ENCODE peak calls at places on chromosomes 3 and 15, in six cellular contexts. G is tibial nerve, M is stomach, W is upper lobe of left lung, I is thyroid gland, O is HepG2. D is an unnamed sample.

GRCh38 chr3:130582457-130583155 is 65.6 kb downstream of the COL6A6 start:
- DNase-seq in G (no peak), M (no peak), W (no peak), I (no peak), O (no peak), D (no peak)

GRCh38 chr3:12370758-12371157 is 81.9 kb downstream of the PPARG start:
- DNase-seq in G (no peak), M (no peak), W (no peak), I (no peak), O (peak; percentile 37), D (no peak)

GRCh38 chr3:176428552-176428951 is 768.7 kb downstream of the TBL1XR1 start:
- DNase-seq in G (no peak), M (no peak), W (no peak), I (no peak), O (no peak), D (no peak)

GRCh38 chr3:152322756-152323155 is 54.0 kb downstream of the MBNL1 start:
- DNase-seq in G (no peak), M (no peak), W (no peak), I (no peak), O (no peak), D (no peak)

GRCh38 chr15:33021806-33022389 is 172.6 kb downstream of the FMN1 start:
- DNase-seq in G (peak; percentile 33), M (no peak), W (no peak), I (no peak), O (peak; percentile 22), D (no peak)

GRCh38 chr3:45311953-45312795 is 76.2 kb upstream of the LARS2 start:
- DNase-seq in G (no peak), M (no peak), W (no peak), I (no peak), O (no peak), D (no peak)

GRCh38 chr3:58351920-58352319 is 19.2 kb downstream of the PXK start:
- DNase-seq in G (no peak), M (no peak), W (no peak), I (peak; percentile 55), O (no peak), D (no peak)

GRCh38 chr15:44094776-44095175 is 100.3 kb downstream of the FRMD5 start:
- DNase-seq in G (no peak), M (no peak), W (no peak), I (no peak), O (no peak), D (no peak)

GRCh38 chr15:92903588-92903955 is 3.4 kb downstream of the CHD2 start:
- DNase-seq in G (no peak), M (no peak), W (no peak), I (no peak), O (no peak), D (no peak)

GRCh38 chr3:182533394-182533793 is 259.9 kb upstream of the ATP11B start:
- DNase-seq in G (no peak), M (peak; percentile 32), W (no peak), I (peak; percentile 2), O (peak; percentile 12), D (no peak)

GRCh38 chr15:37056894-37057205 is 43.5 kb downstream of the MEIS2 start:
- DNase-seq in G (no peak), M (no peak), W (no peak), I (no peak), O (no peak), D (no peak)

GRCh38 chr3:145936986-145937385 is 224.0 kb downstream of the PLOD2 start:
- DNase-seq in G (no peak), M (no peak), W (no peak), I (no peak), O (no peak), D (no peak)

GRCh38 chr15:94792166-94792565 is 560.8 kb downstream of the MCTP2 start:
- DNase-seq in G (no peak), M (no peak), W (no peak), I (no peak), O (no peak), D (no peak)

GRCh38 chr3:188468672-188469071 is 314.7 kb downstream of the LPP start:
- DNase-seq in G (peak; percentile 91), M (no peak), W (peak; percentile 24), I (peak; percentile 80), O (no peak), D (peak; percentile 84)

GRCh38 chr3:9897408-9898372 is 5.0 kb upstream of the IL17RE start:
- DNase-seq in G (no peak), M (peak; percentile 81), W (peak; percentile 77), I (no peak), O (peak; percentile 98), D (no peak)

GRCh38 chr15:33994005-33994615 is 25.8 kb downstream of the CHRM5 start:
- DNase-seq in G (no peak), M (no peak), W (no peak), I (no peak), O (peak; percentile 45), D (no peak)

GRCh38 chr15:80549712-80550111 is 145.4 kb upstream of the ABHD17C start:
- DNase-seq in G (no peak), M (no peak), W (no peak), I (no peak), O (no peak), D (no peak)

GRCh38 chr3:187781001-187781400 is 35.7 kb upstream of the BCL6 start:
- DNase-seq in G (no peak), M (no peak), W (no peak), I (no peak), O (no peak), D (no peak)

GRCh38 chr3:182650568-182651128 is 142.7 kb upstream of the ATP11B start:
- DNase-seq in G (no peak), M (no peak), W (no peak), I (no peak), O (no peak), D (no peak)

GRCh38 chr3:16136042-16136441 is 38.4 kb upstream of the GALNT15 start:
- DNase-seq in G (no peak), M (no peak), W (no peak), I (no peak), O (no peak), D (no peak)

GRCh38 chr15:64767203-64767602 is 8.2 kb downstream of the RBPMS2 start:
- DNase-seq in G (no peak), M (no peak), W (no peak), I (no peak), O (no peak), D (no peak)
- TF ChIP-seq CTCF in G (no peak), M (no peak), W (no peak), I (no peak), O (peak; percentile 50), D (no peak)

GRCh38 chr15:81929557-81929956 is 116.3 kb downstream of the MEX3B start:
- DNase-seq in G (no peak), M (no peak), W (no peak), I (no peak), O (no peak), D (no peak)

GRCh38 chr15:81930582-81931369 is 115.0 kb downstream of the MEX3B start:
- DNase-seq in G (no peak), M (no peak), W (no peak), I (no peak), O (no peak), D (no peak)
- H3K27ac ChIP-seq in G (no peak overlapping the region), M (no peak overlapping the region), W (no peak overlapping the region), I (no peak overlapping the region), O (no peak overlapping the region), D (no peak overlapping the region)

GRCh38 chr15:63836579-63836978 is 2.8 kb upstream of the HERC1 start:
- DNase-seq in G (no peak), M (no peak), W (no peak), I (peak; percentile 29), O (no peak), D (no peak)

GRCh38 chr15:63832620-63833245 is 1.0 kb downstream of the HERC1 start:
- DNase-seq in G (no peak), M (no peak), W (no peak), I (no peak), O (no peak), D (peak; percentile 26)

GRCh38 chr15:63833246-63833696 is 477 bp downstream of the HERC1 start:
- DNase-seq in G (no peak), M (peak; percentile 40), W (peak; percentile 32), I (peak; percentile 42), O (no peak), D (peak; percentile 28)

GRCh38 chr15:63835211-63835568 is 1.4 kb upstream of the HERC1 start:
- DNase-seq in G (no peak), M (no peak), W (no peak), I (no peak), O (no peak), D (no peak)

DNA sequence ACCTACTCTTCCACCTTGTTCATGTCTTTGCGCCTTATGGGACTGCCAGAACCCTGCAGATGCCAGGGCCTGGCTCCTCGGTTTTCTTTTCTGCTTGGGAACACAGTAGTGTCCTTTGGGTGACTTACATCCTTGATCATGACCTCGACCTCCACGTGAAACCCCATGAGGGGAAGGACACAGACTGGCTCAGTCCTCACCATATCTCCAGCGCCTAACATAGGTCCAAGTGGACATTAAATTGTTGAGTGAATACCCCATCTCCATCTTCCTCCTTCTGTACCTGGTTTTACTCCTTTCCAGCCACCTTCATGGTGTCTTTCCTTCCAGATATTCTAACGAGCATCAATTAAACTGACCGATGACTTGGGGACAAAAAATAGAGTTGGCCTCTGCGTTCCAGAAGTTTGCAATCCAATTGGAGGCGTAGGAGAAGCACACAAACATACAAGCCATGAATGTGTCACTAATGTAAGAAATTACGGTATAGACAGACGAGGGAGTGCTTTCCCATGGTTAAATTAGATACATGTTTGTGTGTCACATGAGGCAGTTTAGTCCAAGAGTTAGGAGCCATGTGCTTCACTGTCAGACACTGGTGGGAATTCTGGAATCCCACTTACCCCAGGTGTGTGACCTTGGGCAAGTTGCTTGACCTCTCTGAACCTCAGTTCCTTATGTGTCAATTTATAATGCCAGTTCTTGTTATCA is 907 bp upstream of the HERC1 start:
- DNase-seq in G (peak; percentile 6), M (no peak), W (no peak), I (no peak), O (no peak), D (no peak)
- TF ChIP-seq POLR2A in G (no peak), M (no peak), W (no peak), I (no peak), O (no peak), D (no peak)

GRCh38 chr3:4429648-4430350 is 37.3 kb downstream of the SUMF1 start:
- DNase-seq in G (no peak), M (no peak), W (no peak), I (no peak), O (no peak), D (no peak)
- TF ChIP-seq CTCF in G (no peak), M (no peak), W (no peak), I (no peak), O (no peak), D (no peak)